ENCODE peak calls at places on chromosomes 11 and 22, in six cellular contexts. N is neuronal stem cell, F is H9, V is trophoblast cell, H is H1, M is mesenchymal stem cell. B is an unnamed sample.

GRCh38 chr22:24834845-24835570 is 29.0 kb downstream of the SGSM1 start:
- DNase-seq in V (peak), F (peak), N (no peak), H (no peak), M (peak), B (peak)

GRCh38 chr22:50578776-50579310 is 616 bp upstream of the CPT1B start:
- DNase-seq in H (no peak), V (no peak), M (no peak), N (no peak), F (no peak), B (no peak)

GRCh38 chr11:12846766-12847615 is 162.1 kb upstream of the RASSF10 start:
- DNase-seq in V (no peak), M (no peak), F (no peak), H (no peak), N (no peak), B (no peak)

GRCh38 chr22:39926175-39927152 is 25.6 kb downstream of the GRAP2 start:
- DNase-seq in F (no peak), N (no peak), V (no peak), M (no peak), H (no peak), B (no peak)

GRCh38 chr11:123450593-123450992 is 20.5 kb downstream of the GRAMD1B start:
- DNase-seq in N (no peak), V (no peak), M (no peak), F (no peak), H (no peak), B (peak)

GRCh38 chr11:93468286-93468685 is 74.9 kb downstream of the SMCO4 start:
- DNase-seq in M (no peak), V (no peak), N (no peak), H (no peak), F (no peak), B (no peak)

GRCh38 chr22:30816413-30816812 is 121.7 kb downstream of the OSBP2 start:
- DNase-seq in M (no peak), F (no peak), H (no peak), V (peak), N (no peak), B (no peak)

GRCh38 chr22:22201925-22202343 is 42.7 kb upstream of the VPREB1 start:
- DNase-seq in M (no peak), H (no peak), N (no peak), V (no peak), F (no peak), B (no peak)

GRCh38 chr11:76102772-76103171 is 103.5 kb downstream of the WNT11 start:
- DNase-seq in F (no peak), H (no peak), V (no peak), N (no peak), M (peak), B (peak)

GRCh38 chr11:118050208-118050891 is 26.5 kb upstream of the TMPRSS4 start:
- DNase-seq in M (no peak), F (no peak), N (no peak), H (no peak), V (no peak), B (no peak)

GRCh38 chr22:40199223-40199622 is 21.5 kb downstream of the TNRC6B start:
- DNase-seq in F (no peak), V (no peak), M (no peak), N (no peak), H (no peak), B (no peak)

GRCh38 chr22:50376064-50376747 is 33.1 kb downstream of the PPP6R2 start:
- DNase-seq in V (peak), F (no peak), M (no peak), N (no peak), H (no peak), B (no peak)

GRCh38 chr11:8604078-8604723 is 10.2 kb upstream of the STK33 start:
- DNase-seq in N (peak), M (peak), F (peak), H (peak), V (peak), B (peak)

GRCh38 chr11:134406264-134407185 is 5.5 kb downstream of the B3GAT1 start:
- DNase-seq in M (no peak), F (no peak), V (no peak), H (no peak), N (no peak), B (no peak)

GRCh38 chr11:101226617-101227016 is 97.0 kb upstream of the PGR start:
- DNase-seq in V (no peak), N (no peak), M (no peak), F (no peak), H (no peak), B (no peak)

DNA sequence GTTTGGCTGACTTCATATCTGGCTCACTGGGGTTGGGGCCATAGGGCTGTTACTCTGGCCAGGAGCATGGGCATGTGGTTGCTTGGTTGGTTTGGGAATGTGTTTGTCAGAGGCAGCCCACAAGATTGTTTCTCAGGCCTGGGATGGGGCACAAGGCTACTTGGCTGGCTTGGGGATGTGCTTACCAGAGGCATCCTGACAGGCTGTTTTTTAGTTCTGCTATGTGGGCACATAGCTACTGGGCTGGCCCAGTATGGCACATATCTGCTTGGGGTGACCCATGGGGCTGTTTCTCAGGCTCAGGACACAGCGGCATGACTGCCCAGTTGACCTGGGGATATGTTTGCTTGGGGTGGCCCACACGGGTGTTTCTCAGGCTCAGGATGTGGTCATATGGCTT is 94.6 kb upstream of the PGR start:
- DNase-seq in N (no peak), F (no peak), H (no peak), M (no peak), V (no peak), B (no peak)
- H4K91ac ChIP-seq in N (no peak), F (no peak), H (no peak), M (no peak), V (no peak), B (no peak)

GRCh38 chr11:16895306-16895705 is 118.9 kb downstream of the PLEKHA7 start:
- DNase-seq in H (no peak), V (no peak), F (no peak), M (no peak), N (no peak), B (no peak)

GRCh38 chr11:16899708-16900107 is 114.5 kb downstream of the PLEKHA7 start:
- DNase-seq in H (no peak), N (no peak), F (no peak), M (no peak), V (no peak), B (no peak)

GRCh38 chr11:16897460-16898061 is 116.7 kb downstream of the PLEKHA7 start:
- DNase-seq in F (peak), N (peak), V (no peak), M (no peak), H (peak), B (no peak)

GRCh38 chr11:16896716-16897115 is 117.5 kb downstream of the PLEKHA7 start:
- DNase-seq in V (no peak), H (no peak), N (no peak), M (no peak), F (no peak), B (no peak)

GRCh38 chr11:16898274-16898985 is 115.8 kb downstream of the PLEKHA7 start:
- DNase-seq in M (no peak), H (no peak), N (no peak), F (no peak), V (no peak), B (no peak)
- H4K91ac ChIP-seq in M (no peak), H (no peak), N (no peak), F (no peak), V (no peak), B (no peak)

GRCh38 chr11:131499199-131499598 is 128.8 kb downstream of the NTM start:
- DNase-seq in N (no peak), V (no peak), F (no peak), H (no peak), M (no peak), B (no peak)
- H4K91ac ChIP-seq in N (no peak), V (no peak), F (no peak), H (no peak), M (no peak), B (no peak)

GRCh38 chr11:119093666-119093950 is 8.0 kb downstream of the DPAGT1 start:
- DNase-seq in M (no peak), V (no peak), H (no peak), F (no peak), N (no peak), B (no peak)
- H4K91ac ChIP-seq in M (no peak), V (no peak), H (no peak), F (no peak), N (no peak), B (no peak)

DNA sequence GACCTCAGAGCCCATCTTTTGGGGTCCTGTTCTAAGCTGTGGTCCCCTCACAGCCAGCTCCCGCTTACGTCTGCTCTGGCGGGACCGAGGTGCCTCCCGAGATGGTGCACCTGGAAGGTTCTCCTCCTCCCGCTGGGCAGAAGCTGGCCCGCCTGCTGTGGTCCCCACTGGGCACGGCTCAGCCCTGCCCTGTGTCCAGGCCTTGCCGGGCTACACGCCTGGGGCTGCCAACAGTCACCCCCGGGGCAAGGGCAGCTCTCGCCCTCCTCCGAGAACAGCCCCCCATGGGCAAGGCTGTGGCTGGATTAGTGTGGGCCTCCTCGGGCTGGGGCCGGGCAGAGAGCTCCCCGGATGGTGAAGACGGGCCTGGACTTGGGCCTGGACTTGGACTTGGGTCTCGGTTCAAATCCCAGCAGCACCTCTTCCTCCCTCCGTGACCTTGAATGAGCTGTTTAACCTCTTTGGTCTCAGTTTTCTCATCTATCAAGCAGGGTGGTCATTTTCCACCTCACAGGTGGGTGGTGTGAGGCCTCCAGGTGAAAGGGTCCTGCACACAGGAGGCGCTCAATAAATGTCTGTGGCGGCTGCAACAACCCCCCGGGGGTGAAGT is 988 bp downstream of the BAIAP2L2 start:
- DNase-seq in F (no peak), M (no peak), V (peak), N (no peak), H (no peak), B (no peak)
- H4K91ac ChIP-seq in F (no peak), M (no peak), V (no peak), N (no peak), H (no peak), B (no peak)

B was measured in IMR-90.